ENCODE peak calls at places on chromosomes 1 and 21, in six cellular contexts. Z is neuronal stem cell, K is trophoblast cell, E is mesendoderm, A is H9, D is H1. B is an unnamed sample.

GRCh38 chr21:36089946-36090345 is 20.1 kb downstream of the CBR1 start:
- DNase-seq in D (no peak), Z (no peak), E (no peak), K (no peak), A (no peak), B (no peak)

GRCh38 chr21:21114456-21114855 is 116.2 kb downstream of the NCAM2 start:
- DNase-seq in D (no peak), A (no peak), K (no peak), E (no peak), Z (no peak), B (no peak)

GRCh38 chr1:209435654-209436566 is 147.6 kb upstream of the CAMK1G start:
- DNase-seq in A (peak; percentile 94), Z (peak; percentile 74), D (peak; percentile 97), E (peak; percentile 96), K (peak; percentile 80), B (peak; percentile 77)

GRCh38 chr1:111542187-111542586 is 38.8 kb upstream of the ADORA3 start:
- DNase-seq in K (no peak), A (peak; percentile 34), E (peak; percentile 53), Z (no peak), D (no peak), B (no peak)

GRCh38 chr1:21124846-21125245 is 51.9 kb downstream of the EIF4G3 start:
- DNase-seq in E (no peak), Z (no peak), A (no peak), K (no peak), D (no peak), B (peak; percentile 73)

GRCh38 chr1:95084317-95085176 is 11.8 kb upstream of the ALG14 start:
- DNase-seq in D (peak; percentile 53), A (peak; percentile 49), K (no peak), Z (no peak), E (peak; percentile 76), B (peak; percentile 21)

GRCh38 chr1:221829327-221830011 is 87.6 kb upstream of the DUSP10 start:
- DNase-seq in Z (no peak), E (no peak), A (no peak), D (no peak), K (peak; percentile 41), B (peak; percentile 97)

GRCh38 chr1:30272288-30273020 is 450.9 kb downstream of the MATN1 start:
- DNase-seq in Z (no peak), E (no peak), D (no peak), A (peak; percentile 14), K (no peak), B (no peak)

GRCh38 chr1:225877570-225877969 is 4.6 kb downstream of the TMEM63A start:
- DNase-seq in E (peak; percentile 78), Z (peak; percentile 46), D (peak; percentile 80), A (peak; percentile 75), K (peak; percentile 18), B (peak; percentile 45)

GRCh38 chr1:79012500-79012899 is 6.0 kb upstream of the ADGRL4 start:
- DNase-seq in K (no peak), E (no peak), Z (no peak), A (no peak), D (no peak), B (no peak)

GRCh38 chr1:58814251-58815068 is 30.6 kb upstream of the JUN start:
- DNase-seq in Z (peak; percentile 24), D (peak; percentile 79), A (peak; percentile 74), K (peak; percentile 80), E (peak; percentile 70), B (peak; percentile 39)

GRCh38 chr1:100597784-100598183 is 59.8 kb downstream of the GPR88 start:
- DNase-seq in K (no peak), E (no peak), D (no peak), Z (no peak), A (no peak), B (peak; percentile 22)

GRCh38 chr1:61054636-61055035 is 27.7 kb upstream of the NFIA start:
- DNase-seq in D (peak; percentile 56), Z (no peak), E (peak; percentile 3), K (no peak), A (no peak), B (no peak)

GRCh38 chr1:75811211-75811981 is 14.7 kb downstream of the MSH4 start:
- DNase-seq in Z (no peak), A (no peak), D (no peak), E (no peak), K (no peak), B (peak; percentile 63)

GRCh38 chr1:221708987-221709386 is 32.9 kb downstream of the DUSP10 start:
- DNase-seq in E (peak; percentile 76), A (no peak), Z (peak; percentile 40), K (no peak), D (no peak), B (peak; percentile 89)

GRCh38 chr1:169133801-169134558 is 27.5 kb downstream of the ATP1B1 start:
- DNase-seq in D (no peak), Z (no peak), E (no peak), K (no peak), A (no peak), B (no peak)

GRCh38 chr1:7993593-7994479 is 32.3 kb downstream of the ERRFI1 start:
- DNase-seq in A (no peak), E (no peak), K (no peak), Z (no peak), D (no peak), B (peak; percentile 95)

GRCh38 chr21:32356874-32357395 is 35.9 kb downstream of the URB1 start:
- DNase-seq in E (no peak), Z (no peak), A (no peak), K (no peak), D (no peak), B (no peak)

GRCh38 chr1:145785481-145785880 is 38.4 kb downstream of the RNF115 start:
- DNase-seq in D (no peak), K (no peak), A (no peak), Z (no peak), E (no peak), B (peak; percentile 16)

GRCh38 chr1:86515597-86515996 is 31.3 kb upstream of the CLCA4 start:
- DNase-seq in Z (no peak), K (no peak), D (no peak), A (peak; percentile 67), E (peak; percentile 82), B (no peak)

DNA sequence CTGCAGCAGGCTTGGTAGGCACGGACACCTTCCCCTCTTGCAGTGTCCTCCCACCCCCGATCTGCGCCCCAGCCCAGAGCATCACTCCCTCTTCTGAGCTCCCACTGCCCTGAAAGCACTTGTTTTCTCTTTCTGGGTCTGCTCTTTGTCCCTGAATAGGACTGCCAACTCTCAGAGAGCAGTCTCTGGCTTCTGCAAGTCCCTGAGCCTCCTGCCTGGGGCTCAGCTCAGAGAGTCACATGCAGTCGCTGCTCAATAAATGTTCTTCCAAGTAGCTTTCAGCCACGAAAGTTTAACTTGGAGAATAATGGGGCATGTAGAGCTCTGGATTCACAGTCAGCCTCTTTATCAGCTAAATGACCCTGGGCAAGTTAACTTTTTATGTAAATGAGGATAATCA is 205.6 kb downstream of the HIVEP3 start:
- DNase-seq in A (no peak), E (peak; percentile 14), K (no peak), Z (no peak), D (no peak), B (no peak)
- H2BK5ac ChIP-seq in A (no peak overlapping the region), E (no peak overlapping the region), K (no peak overlapping the region), Z (no peak overlapping the region), D (no peak overlapping the region), B (no peak overlapping the region)

GRCh38 chr21:17819114-17819877 is at the start of gene C21orf91:
- DNase-seq in D (peak; percentile 86), Z (peak; percentile 78), K (peak; percentile 88), E (peak; percentile 84), A (peak; percentile 78), B (peak; percentile 86)
- H2BK5ac ChIP-seq in D (peak within 1 kb of the TSS; percentile 99), Z (peak within 1 kb of the TSS; percentile 89), K (peak within 1 kb of the TSS; percentile 100), E (peak within 1 kb of the TSS; percentile 96), A (peak within 1 kb of the TSS; percentile 81), B (peak within 1 kb of the TSS; percentile 98)

DNA sequence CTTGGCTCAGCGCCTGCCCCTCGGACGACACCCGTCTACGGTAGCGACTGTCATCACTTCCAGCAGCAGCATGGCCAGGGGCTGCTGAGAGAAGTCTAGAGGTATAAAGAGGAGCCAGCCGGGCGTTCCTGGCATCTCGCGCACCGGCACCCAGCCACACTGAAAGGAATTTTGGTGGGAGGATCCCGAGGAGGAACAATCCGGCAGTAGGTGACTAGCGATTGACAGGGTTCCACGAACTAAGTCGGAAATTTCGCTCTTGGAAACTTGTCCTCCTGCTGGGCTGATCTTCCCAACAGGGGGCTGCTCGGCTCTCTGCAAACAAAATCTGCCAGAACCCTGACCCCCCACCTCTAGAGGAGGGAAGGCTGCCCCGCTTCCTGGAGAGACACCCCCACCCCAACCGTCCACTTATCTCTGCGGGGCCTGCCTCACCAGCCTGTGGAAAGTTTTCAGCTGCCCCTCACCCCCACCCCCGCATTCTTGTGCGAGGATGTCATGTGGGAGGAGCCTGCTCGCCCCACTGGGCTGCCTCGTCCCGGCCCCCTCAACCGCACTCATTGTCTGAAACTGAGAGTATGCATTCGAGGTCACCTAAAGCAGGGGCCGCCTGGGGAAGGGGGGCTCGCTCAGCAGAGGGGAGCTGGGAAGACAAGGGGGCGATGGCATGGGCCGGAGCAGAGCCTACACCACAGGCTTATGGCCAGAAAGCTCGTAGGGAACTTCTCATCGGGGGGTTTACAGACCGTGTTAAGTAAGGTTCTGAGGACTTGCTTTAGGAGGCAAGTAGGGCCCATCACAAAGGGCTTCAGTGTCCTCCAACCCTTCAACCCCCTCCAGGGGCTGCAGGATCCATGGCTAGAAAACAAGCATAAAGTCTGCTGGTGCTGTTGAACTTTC is 9.6 kb downstream of the EPHA2 start:
- DNase-seq in K (peak; percentile 61), Z (peak; percentile 90), D (peak; percentile 91), A (peak; percentile 93), E (peak; percentile 98), B (peak; percentile 92)
- H2BK5ac ChIP-seq in K (peak overlapping the region; percentile 99), Z (peak overlapping the region; percentile 95), D (peak overlapping the region; percentile 86), A (no peak overlapping the region), E (peak overlapping the region; percentile 92), B (peak overlapping the region; percentile 99)

GRCh38 chr1:160342953-160343869 is at the start of the genes COPA and NCSTN:
- DNase-seq in Z (peak; percentile 91), E (peak; percentile 99), K (peak; percentile 95), D (peak; percentile 90), A (peak; percentile 95), B (peak; percentile 97)
- H2BK5ac ChIP-seq in Z (peak within 1 kb of the TSS; percentile 75), E (peak within 1 kb of the TSS; percentile 71), K (peak within 1 kb of the TSS; percentile 86), D (peak within 1 kb of the TSS; percentile 84), A (no peak within 1 kb of the TSS), B (peak within 1 kb of the TSS; percentile 92)

GRCh38 chr1:246893205-246893939 is 38.4 kb downstream of the AHCTF1 start:
- DNase-seq in K (no peak), A (no peak), Z (no peak), D (no peak), E (no peak), B (no peak)

GRCh38 chr1:246891105-246891504 is 40.6 kb downstream of the AHCTF1 start:
- DNase-seq in Z (no peak), A (no peak), E (no peak), K (no peak), D (no peak), B (no peak)

GRCh38 chr1:246888522-246888921 is 43.2 kb downstream of the AHCTF1 start:
- DNase-seq in K (no peak), Z (no peak), D (no peak), A (no peak), E (no peak), B (no peak)
- H2BK5ac ChIP-seq in K (no peak overlapping the region), Z (no peak overlapping the region), D (no peak overlapping the region), A (no peak overlapping the region), E (no peak overlapping the region), B (no peak overlapping the region)

GRCh38 chr1:41852091-41852490 is 66.6 kb downstream of the HIVEP3 start:
- DNase-seq in K (no peak), D (no peak), A (no peak), Z (no peak), E (no peak), B (no peak)
- H2BK5ac ChIP-seq in K (peak overlapping the region; percentile 75), D (no peak overlapping the region), A (no peak overlapping the region), Z (no peak overlapping the region), E (no peak overlapping the region), B (no peak overlapping the region)

B was measured in IMR-90.